ENCODE peak calls at places on chromosomes 12 and 14, in seven cellular contexts. U is cerebellum, W is Calu3, V is MCF 10A, X is substantia nigra, R is T-cell, J is GM18507. I is an unnamed sample.

GRCh38 chr12:124007356-124007755 is 34.3 kb downstream of the ZNF664 start:
- DNase-seq in U (no peak), W (no peak), V (no peak), X (no peak), R (no peak), J (no peak), I (no peak)

GRCh38 chr14:28577711-28578131 is 188.9 kb upstream of the FOXG1 start:
- DNase-seq in U (no peak), W (no peak), V (peak; percentile 71), X (no peak), R (no peak), J (no peak), I (no peak)

GRCh38 chr14:78598046-78598652 is 428.0 kb downstream of the NRXN3 start:
- DNase-seq in U (peak; percentile 71), W (peak; percentile 61), V (peak; percentile 52), X (no peak), R (peak; percentile 5), J (peak; percentile 32), I (peak; percentile 32)

GRCh38 chr12:49866859-49867579 is 24.1 kb upstream of the BCDIN3D start:
- DNase-seq in U (peak; percentile 87), W (peak; percentile 77), V (peak; percentile 77), X (no peak), R (peak; percentile 54), J (peak; percentile 82), I (peak; percentile 93)

GRCh38 chr14:97779140-97779539 is 982.0 kb downstream of the VRK1 start:
- DNase-seq in U (no peak), W (no peak), V (no peak), X (no peak), R (no peak), J (no peak), I (no peak)

GRCh38 chr12:124769166-124769530 is 94.5 kb downstream of the SCARB1 start:
- DNase-seq in U (no peak), W (no peak), V (no peak), X (no peak), R (no peak), J (no peak), I (no peak)

GRCh38 chr14:51225751-51226150 is 14.3 kb upstream of the TMX1 start:
- DNase-seq in U (no peak), W (no peak), V (no peak), X (no peak), R (no peak), J (no peak), I (no peak)

GRCh38 chr12:108918960-108919642 is 39.2 kb downstream of the DAO start:
- DNase-seq in U (no peak), W (no peak), V (no peak), X (no peak), R (no peak), J (no peak), I (no peak)

GRCh38 chr12:130752692-130753230 is 36.7 kb upstream of the RIMBP2 start:
- DNase-seq in U (no peak), W (no peak), V (no peak), X (no peak), R (no peak), J (no peak), I (no peak)

GRCh38 chr12:47590771-47591368 is 115.0 kb downstream of the RPAP3 start:
- DNase-seq in U (no peak), W (no peak), V (no peak), X (no peak), R (no peak), J (no peak), I (no peak)

GRCh38 chr14:66403183-66403582 is 83.0 kb upstream of the CCDC196 start:
- DNase-seq in U (peak; percentile 7), W (no peak), V (peak; percentile 54), X (no peak), R (no peak), J (no peak), I (no peak)

GRCh38 chr14:60266021-60266937 is 17.3 kb downstream of the PPM1A start:
- DNase-seq in U (no peak), W (peak; percentile 10), V (peak; percentile 53), X (no peak), R (no peak), J (no peak), I (no peak)

GRCh38 chr12:79547044-79547734 is 143.6 kb downstream of the PAWR start:
- DNase-seq in U (no peak), W (peak; percentile 91), V (peak; percentile 91), X (no peak), R (no peak), J (no peak), I (no peak)